ENCODE peak calls at places on chromosomes 5 and 9, in eight cellular contexts. Y is Peyer's patch, R is choroid plexus epithelial cell, I is heart right ventricle, A is Caco-2, K is thyroid gland, W is GM12865, F is GM23338. V is an unnamed sample.

GRCh38 chr5:14364096-14364495 is 217.5 kb upstream of the OTULINL start:
- DNase-seq in Y (no peak), R (peak), I (no peak), A (no peak), K (no peak), W (no peak), F (no peak), V (no peak)

GRCh38 chr9:111957856-111958631 is 61.4 kb downstream of the UGCG start:
- DNase-seq in Y (no peak), R (peak), I (no peak), A (no peak), K (no peak), W (peak), F (no peak), V (no peak)

GRCh38 chr5:90390933-90391332 is 18.6 kb downstream of the CETN3 start:
- DNase-seq in Y (no peak), R (no peak), I (no peak), A (no peak), K (no peak), W (no peak), F (peak), V (no peak)

GRCh38 chr9:127133739-127134167 is 11.3 kb upstream of the ANGPTL2 start:
- DNase-seq in Y (no peak), R (peak), I (peak), A (no peak), K (no peak), W (no peak), F (peak), V (peak)

GRCh38 chr9:92611621-92612275 is 58.2 kb downstream of the IPPK start:
- DNase-seq in Y (no peak), R (no peak), I (no peak), A (no peak), K (peak), W (no peak), F (no peak), V (no peak)

GRCh38 chr9:19445452-19445851 is 36.6 kb downstream of the ACER2 start:
- DNase-seq in Y (no peak), R (no peak), I (no peak), A (no peak), K (no peak), W (no peak), F (no peak), V (no peak)

GRCh38 chr5:36944607-36945225 is 68.1 kb downstream of the NIPBL start:
- DNase-seq in Y (no peak), R (peak), I (no peak), A (no peak), K (no peak), W (peak), F (peak), V (no peak)

GRCh38 chr5:91383956-91384300 is 811 bp upstream of the ARRDC3 start:
- DNase-seq in Y (no peak), R (peak), I (peak), A (no peak), K (no peak), W (peak), F (peak), V (no peak)

GRCh38 chr5:126499742-126500396 is 76.7 kb downstream of the GRAMD2B start:
- DNase-seq in Y (no peak), R (peak), I (no peak), A (no peak), K (no peak), W (peak), F (peak), V (no peak)

GRCh38 chr9:113876806-113877236 is 712 bp downstream of the ZNF618 start:
- DNase-seq in Y (no peak), R (peak), I (no peak), A (no peak), K (no peak), W (no peak), F (peak), V (no peak)

GRCh38 chr5:34494111-34494755 is 161.9 kb upstream of the RAI14 start:
- DNase-seq in Y (no peak), R (peak), I (no peak), A (no peak), K (no peak), W (peak), F (no peak), V (no peak)

GRCh38 chr5:109865636-109866035 is 175.9 kb downstream of the MAN2A1 start:
- DNase-seq in Y (no peak), R (peak), I (no peak), A (no peak), K (no peak), W (no peak), F (no peak), V (no peak)

GRCh38 chr5:14580037-14581034 is 1.3 kb upstream of the OTULINL start:
- DNase-seq in Y (no peak), R (no peak), I (no peak), A (no peak), K (no peak), W (no peak), F (no peak), V (no peak)

GRCh38 chr9:36730414-36730813 is 157.7 kb downstream of the MELK start:
- DNase-seq in Y (no peak), R (no peak), I (no peak), A (no peak), K (no peak), W (no peak), F (no peak), V (no peak)

GRCh38 chr5:150249744-150250143 is 39.8 kb downstream of the CAMK2A start:
- DNase-seq in Y (no peak), R (no peak), I (no peak), A (no peak), K (no peak), W (no peak), F (no peak), V (no peak)

GRCh38 chr5:138686668-138687067 is 66.6 kb upstream of the CTNNA1 start:
- DNase-seq in Y (no peak), R (peak), I (no peak), A (no peak), K (no peak), W (no peak), F (no peak), V (no peak)

GRCh38 chr5:130966990-130967389 is 198.1 kb downstream of the HINT1 start:
- DNase-seq in Y (no peak), R (no peak), I (no peak), A (no peak), K (no peak), W (no peak), F (no peak), V (no peak)

GRCh38 chr5:179114756-179115155 is 54.6 kb downstream of the ZNF354C start:
- DNase-seq in Y (no peak), R (no peak), I (no peak), A (no peak), K (no peak), W (no peak), F (no peak), V (peak)

GRCh38 chr9:81552571-81552970 is 136.8 kb downstream of the TLE1 start:
- DNase-seq in Y (no peak), R (no peak), I (no peak), A (no peak), K (no peak), W (no peak), F (no peak), V (no peak)

GRCh38 chr5:143319437-143320302 is 83.8 kb downstream of the NR3C1 start:
- DNase-seq in Y (no peak), R (no peak), I (no peak), A (no peak), K (no peak), W (no peak), F (no peak), V (no peak)

GRCh38 chr5:149215478-149216042 is 56.1 kb upstream of the AFAP1L1 start:
- DNase-seq in Y (no peak), R (peak), I (peak), A (no peak), K (peak), W (no peak), F (no peak), V (no peak)

GRCh38 chr9:37471942-37472679 is 6.9 kb upstream of the ZBTB5 start:
- DNase-seq in Y (no peak), R (peak), I (no peak), A (peak), K (peak), W (no peak), F (peak), V (no peak)

GRCh38 chr9:100492952-100493351 is 20.0 kb downstream of the TMEFF1 start:
- DNase-seq in Y (no peak), R (peak), I (no peak), A (no peak), K (peak), W (peak), F (no peak), V (no peak)

GRCh38 chr5:72117281-72117680 is 10.0 kb downstream of the MAP1B start:
- DNase-seq in Y (no peak), R (no peak), I (no peak), A (no peak), K (no peak), W (no peak), F (no peak), V (no peak)

GRCh38 chr9:134967547-134967930 is 49.8 kb upstream of the FCN1 start:
- DNase-seq in Y (peak), R (peak), I (no peak), A (no peak), K (no peak), W (no peak), F (no peak), V (no peak)

GRCh38 chr5:164000819-164001218 is 495.4 kb downstream of the MAT2B start:
- DNase-seq in Y (no peak), R (no peak), I (no peak), A (no peak), K (no peak), W (no peak), F (no peak), V (no peak)

GRCh38 chr5:98784411-98784810 is 10.9 kb downstream of the RGMB start:
- DNase-seq in Y (no peak), R (no peak), I (no peak), A (no peak), K (no peak), W (no peak), F (no peak), V (no peak)

GRCh38 chr5:103674739-103675138 is 112.2 kb upstream of the NUDT12 start:
- DNase-seq in Y (no peak), R (peak), I (no peak), A (no peak), K (no peak), W (no peak), F (no peak), V (no peak)

DNA sequence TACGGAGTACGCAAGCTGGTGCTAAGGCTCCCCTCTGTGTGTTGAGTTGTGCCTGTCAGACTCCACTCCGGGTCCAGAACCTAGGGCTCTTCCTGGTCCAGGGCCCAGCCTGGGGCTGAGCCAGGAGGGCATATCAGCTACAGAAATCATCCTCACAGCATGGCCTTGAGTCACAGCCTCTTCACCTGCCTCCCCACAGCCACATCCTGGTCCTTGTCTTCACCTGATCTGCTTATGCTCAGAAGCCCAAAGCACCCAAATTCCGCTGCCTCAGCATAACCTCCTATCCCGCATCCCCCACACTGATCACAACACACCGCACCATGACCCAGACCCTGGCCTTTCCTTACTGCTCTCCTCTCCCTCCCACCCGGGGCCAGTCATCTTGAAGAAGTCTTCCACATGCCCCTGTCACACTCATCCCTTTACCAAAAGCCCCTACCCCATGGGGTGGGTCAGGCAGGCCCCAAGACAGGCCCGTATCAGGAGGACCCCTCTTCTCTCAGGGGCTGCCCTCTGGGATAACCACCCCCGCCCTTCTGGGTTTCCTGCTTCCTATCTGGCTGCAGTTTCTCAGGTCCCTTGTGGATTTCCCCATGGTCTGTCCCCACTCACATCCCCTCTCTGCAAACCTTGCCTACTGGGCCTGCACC is 1.3 kb upstream of the IL3 start:
- DNase-seq in Y (peak), R (no peak), I (no peak), A (peak), K (peak), W (no peak), F (no peak), V (peak)
- TF ChIP-seq CTCF in Y (no peak), R (no peak), I (no peak), A (no peak), K (no peak), W (no peak), F (no peak), V (no peak)

DNA sequence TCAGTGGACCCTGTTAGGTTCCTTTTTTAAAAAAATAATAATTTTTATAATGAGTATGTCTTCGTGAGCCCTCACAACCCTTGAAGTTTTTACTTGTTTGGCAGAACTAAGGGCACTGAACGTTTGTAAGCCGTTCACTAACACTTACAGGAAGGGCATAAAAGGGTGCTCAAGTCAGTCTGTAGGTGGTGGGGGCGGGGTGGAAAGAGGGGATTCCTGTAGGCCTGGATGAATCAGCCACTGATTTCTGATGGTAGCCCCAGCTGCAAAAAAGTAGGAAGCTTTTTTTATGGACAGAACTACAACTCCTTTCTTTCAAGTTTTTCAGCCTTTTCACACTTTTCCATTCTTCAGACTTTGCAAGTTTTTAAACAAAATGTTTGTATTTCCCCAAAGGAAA is 35.8 kb downstream of the PIK3R1 start:
- DNase-seq in Y (no peak), R (peak), I (no peak), A (no peak), K (peak), W (peak), F (no peak), V (no peak)
- H3K4me3 ChIP-seq in Y (no peak), R (no peak), I (peak), A (no peak), K (no peak), W (no peak), F (no peak), V (no peak)

GRCh38 chr9:23665051-23665450 is 161.0 kb downstream of the ELAVL2 start:
- DNase-seq in Y (no peak), R (no peak), I (no peak), A (no peak), K (no peak), W (no peak), F (no peak), V (no peak)
- TF ChIP-seq CTCF in Y (no peak), R (no peak), I (no peak), A (no peak), K (no peak), W (no peak), F (peak), V (no peak)

GRCh38 chr5:137260820-137261541 is 238.1 kb downstream of the SPOCK1 start:
- DNase-seq in Y (no peak), R (no peak), I (no peak), A (no peak), K (no peak), W (no peak), F (no peak), V (no peak)
- H3K4me3 ChIP-seq in Y (no peak), R (no peak), I (no peak), A (no peak), K (no peak), W (no peak), F (no peak), V (no peak)

GRCh38 chr9:133464638-133465037 is 4.9 kb downstream of the CACFD1 start:
- DNase-seq in Y (no peak), R (no peak), I (no peak), A (no peak), K (no peak), W (no peak), F (no peak), V (no peak)

GRCh38 chr9:133463864-133464615 is 4.3 kb downstream of the CACFD1 start:
- DNase-seq in Y (no peak), R (no peak), I (no peak), A (no peak), K (peak), W (no peak), F (no peak), V (no peak)

GRCh38 chr9:133468374-133468773 is 8.6 kb downstream of the CACFD1 start:
- DNase-seq in Y (no peak), R (no peak), I (no peak), A (no peak), K (no peak), W (no peak), F (no peak), V (no peak)

GRCh38 chr9:133468777-133469455 is 9.1 kb downstream of the CACFD1 start:
- DNase-seq in Y (no peak), R (no peak), I (no peak), A (no peak), K (no peak), W (no peak), F (no peak), V (no peak)

GRCh38 chr9:133467101-133467500 is 7.3 kb downstream of the CACFD1 start:
- DNase-seq in Y (no peak), R (no peak), I (no peak), A (no peak), K (no peak), W (no peak), F (peak), V (no peak)
- TF ChIP-seq CTCF in Y (no peak), R (no peak), I (no peak), A (no peak), K (no peak), W (no peak), F (peak), V (no peak)

V was measured in vagina.